ENCODE peak calls at places on chromosomes 12 and 14, in ten cellular contexts. One of them, this sample, is unnamed.

GRCh38 chr12:118126119-118126757 is 9.7 kb upstream of the PEBP1 start:
- DNase-seq in GM06990: no peak
- DNase-seq in suprapubic skin: no peak
- DNase-seq in GM03348: no peak
- DNase-seq in ELR: no peak
- DNase-seq in WTC11: no peak
- DNase-seq in left cardiac atrium: no peak
- DNase-seq in MCF 10A: no peak
- DNase-seq in iPS DF 6.9: no peak
- DNase-seq in glutamatergic neuron: no peak
- DNase-seq in this sample: no peak

GRCh38 chr14:34498684-34499412 is 36.8 kb upstream of the SPTSSA start:
- DNase-seq in GM06990: no peak
- DNase-seq in suprapubic skin: no peak
- DNase-seq in GM03348: no peak
- DNase-seq in ELR: peak
- DNase-seq in WTC11: no peak
- DNase-seq in left cardiac atrium: no peak
- DNase-seq in MCF 10A: peak
- DNase-seq in iPS DF 6.9: no peak
- DNase-seq in glutamatergic neuron: no peak
- DNase-seq in this sample: peak

GRCh38 chr14:91963465-91963864 is 16.0 kb upstream of the FBLN5 start:
- DNase-seq in GM06990: no peak
- DNase-seq in suprapubic skin: no peak
- DNase-seq in GM03348: no peak
- DNase-seq in ELR: peak
- DNase-seq in WTC11: no peak
- DNase-seq in left cardiac atrium: no peak
- DNase-seq in MCF 10A: peak
- DNase-seq in iPS DF 6.9: no peak
- DNase-seq in glutamatergic neuron: no peak
- DNase-seq in this sample: no peak

GRCh38 chr12:57693317-57693658 is 644 bp upstream of the OS9 start:
- DNase-seq in GM06990: peak
- DNase-seq in suprapubic skin: peak
- DNase-seq in GM03348: no peak
- DNase-seq in ELR: no peak
- DNase-seq in WTC11: no peak
- DNase-seq in left cardiac atrium: no peak
- DNase-seq in MCF 10A: no peak
- DNase-seq in iPS DF 6.9: no peak
- DNase-seq in glutamatergic neuron: no peak
- DNase-seq in this sample: no peak

GRCh38 chr14:55285048-55285652 is 13.9 kb downstream of the FBXO34 start:
- DNase-seq in GM06990: no peak
- DNase-seq in suprapubic skin: no peak
- DNase-seq in GM03348: no peak
- DNase-seq in ELR: no peak
- DNase-seq in WTC11: no peak
- DNase-seq in left cardiac atrium: no peak
- DNase-seq in MCF 10A: no peak
- DNase-seq in iPS DF 6.9: no peak
- DNase-seq in glutamatergic neuron: no peak
- DNase-seq in this sample: no peak

GRCh38 chr12:127108360-127109215 is 1158.4 kb upstream of the TMEM132C start:
- DNase-seq in GM06990: no peak
- DNase-seq in suprapubic skin: no peak
- DNase-seq in GM03348: peak
- DNase-seq in ELR: peak
- DNase-seq in WTC11: peak
- DNase-seq in left cardiac atrium: peak
- DNase-seq in MCF 10A: peak
- DNase-seq in iPS DF 6.9: peak
- DNase-seq in glutamatergic neuron: peak
- DNase-seq in this sample: peak

GRCh38 chr12:13799574-13799973 is 181.8 kb downstream of the GRIN2B start:
- DNase-seq in GM06990: no peak
- DNase-seq in suprapubic skin: no peak
- DNase-seq in GM03348: no peak
- DNase-seq in ELR: no peak
- DNase-seq in WTC11: no peak
- DNase-seq in left cardiac atrium: no peak
- DNase-seq in MCF 10A: no peak
- DNase-seq in iPS DF 6.9: no peak
- DNase-seq in glutamatergic neuron: no peak
- DNase-seq in this sample: no peak

GRCh38 chr12:613996-614726 is 49.1 kb downstream of the NINJ2 start:
- DNase-seq in GM06990: peak
- DNase-seq in suprapubic skin: no peak
- DNase-seq in GM03348: no peak
- DNase-seq in ELR: peak
- DNase-seq in WTC11: peak
- DNase-seq in left cardiac atrium: no peak
- DNase-seq in MCF 10A: peak
- DNase-seq in iPS DF 6.9: no peak
- DNase-seq in glutamatergic neuron: no peak
- DNase-seq in this sample: peak

GRCh38 chr12:12719496-12719895 is 2.3 kb downstream of the CDKN1B start:
- DNase-seq in GM06990: no peak
- DNase-seq in suprapubic skin: no peak
- DNase-seq in GM03348: no peak
- DNase-seq in ELR: peak
- DNase-seq in WTC11: no peak
- DNase-seq in left cardiac atrium: no peak
- DNase-seq in MCF 10A: peak
- DNase-seq in iPS DF 6.9: no peak
- DNase-seq in glutamatergic neuron: no peak
- DNase-seq in this sample: peak

GRCh38 chr14:61472801-61473376 is 151.5 kb downstream of the PRKCH start:
- DNase-seq in GM06990: peak
- DNase-seq in suprapubic skin: no peak
- DNase-seq in GM03348: no peak
- DNase-seq in ELR: peak
- DNase-seq in WTC11: no peak
- DNase-seq in left cardiac atrium: no peak
- DNase-seq in MCF 10A: no peak
- DNase-seq in iPS DF 6.9: no peak
- DNase-seq in glutamatergic neuron: no peak
- DNase-seq in this sample: no peak

GRCh38 chr14:23694085-23694975 is 58.2 kb downstream of the DHRS2 start:
- DNase-seq in GM06990: no peak
- DNase-seq in suprapubic skin: no peak
- DNase-seq in GM03348: peak
- DNase-seq in ELR: no peak
- DNase-seq in WTC11: peak
- DNase-seq in left cardiac atrium: no peak
- DNase-seq in MCF 10A: peak
- DNase-seq in iPS DF 6.9: no peak
- DNase-seq in glutamatergic neuron: peak
- DNase-seq in this sample: no peak

GRCh38 chr14:92906823-92907222 is 16.1 kb upstream of the CHGA start:
- DNase-seq in GM06990: no peak
- DNase-seq in suprapubic skin: no peak
- DNase-seq in GM03348: no peak
- DNase-seq in ELR: no peak
- DNase-seq in WTC11: no peak
- DNase-seq in left cardiac atrium: no peak
- DNase-seq in MCF 10A: no peak
- DNase-seq in iPS DF 6.9: no peak
- DNase-seq in glutamatergic neuron: peak
- DNase-seq in this sample: no peak

GRCh38 chr12:41724216-41724615 is 420.5 kb downstream of the GXYLT1 start:
- DNase-seq in GM06990: no peak
- DNase-seq in suprapubic skin: no peak
- DNase-seq in GM03348: no peak
- DNase-seq in ELR: no peak
- DNase-seq in WTC11: no peak
- DNase-seq in left cardiac atrium: no peak
- DNase-seq in MCF 10A: peak
- DNase-seq in iPS DF 6.9: no peak
- DNase-seq in glutamatergic neuron: no peak
- DNase-seq in this sample: no peak

GRCh38 chr14:51479584-51480305 is 172.0 kb upstream of the FRMD6 start:
- DNase-seq in GM06990: no peak
- DNase-seq in suprapubic skin: no peak
- DNase-seq in GM03348: peak
- DNase-seq in ELR: no peak
- DNase-seq in WTC11: no peak
- DNase-seq in left cardiac atrium: peak
- DNase-seq in MCF 10A: peak
- DNase-seq in iPS DF 6.9: no peak
- DNase-seq in glutamatergic neuron: no peak
- DNase-seq in this sample: no peak

GRCh38 chr14:69682607-69683263 is 71.3 kb downstream of the SUSD6 start:
- DNase-seq in GM06990: no peak
- DNase-seq in suprapubic skin: no peak
- DNase-seq in GM03348: peak
- DNase-seq in ELR: no peak
- DNase-seq in WTC11: no peak
- DNase-seq in left cardiac atrium: no peak
- DNase-seq in MCF 10A: peak
- DNase-seq in iPS DF 6.9: no peak
- DNase-seq in glutamatergic neuron: no peak
- DNase-seq in this sample: no peak

GRCh38 chr12:95784286-95784685 is 6.3 kb downstream of the NTN4 start:
- DNase-seq in GM06990: no peak
- DNase-seq in suprapubic skin: no peak
- DNase-seq in GM03348: no peak
- DNase-seq in ELR: peak
- DNase-seq in WTC11: no peak
- DNase-seq in left cardiac atrium: no peak
- DNase-seq in MCF 10A: no peak
- DNase-seq in iPS DF 6.9: no peak
- DNase-seq in glutamatergic neuron: no peak
- DNase-seq in this sample: peak

GRCh38 chr12:6866920-6867406 is 368 bp upstream of the TPI1 start:
- DNase-seq in GM06990: no peak
- DNase-seq in suprapubic skin: peak
- DNase-seq in GM03348: peak
- DNase-seq in ELR: no peak
- DNase-seq in WTC11: peak
- DNase-seq in left cardiac atrium: no peak
- DNase-seq in MCF 10A: no peak
- DNase-seq in iPS DF 6.9: no peak
- DNase-seq in glutamatergic neuron: no peak
- DNase-seq in this sample: no peak

GRCh38 chr14:71103662-71104484 is 196.6 kb downstream of the PCNX1 start:
- DNase-seq in GM06990: no peak
- DNase-seq in suprapubic skin: no peak
- DNase-seq in GM03348: peak
- DNase-seq in ELR: peak
- DNase-seq in WTC11: no peak
- DNase-seq in left cardiac atrium: no peak
- DNase-seq in MCF 10A: peak
- DNase-seq in iPS DF 6.9: no peak
- DNase-seq in glutamatergic neuron: no peak
- DNase-seq in this sample: peak

GRCh38 chr12:111570090-111570961 is 28.8 kb downstream of the ATXN2 start:
- DNase-seq in GM06990: no peak
- DNase-seq in suprapubic skin: no peak
- DNase-seq in GM03348: peak
- DNase-seq in ELR: peak
- DNase-seq in WTC11: no peak
- DNase-seq in left cardiac atrium: no peak
- DNase-seq in MCF 10A: peak
- DNase-seq in iPS DF 6.9: no peak
- DNase-seq in glutamatergic neuron: no peak
- DNase-seq in this sample: peak

GRCh38 chr14:75905505-75905904 is 76.3 kb downstream of the TGFB3 start:
- DNase-seq in GM06990: no peak
- DNase-seq in suprapubic skin: no peak
- DNase-seq in GM03348: no peak
- DNase-seq in ELR: no peak
- DNase-seq in WTC11: no peak
- DNase-seq in left cardiac atrium: peak
- DNase-seq in MCF 10A: no peak
- DNase-seq in iPS DF 6.9: no peak
- DNase-seq in glutamatergic neuron: no peak
- DNase-seq in this sample: peak

GRCh38 chr12:91178139-91178561 is 4.5 kb downstream of the DCN start:
- DNase-seq in GM06990: peak
- DNase-seq in suprapubic skin: peak
- DNase-seq in GM03348: peak
- DNase-seq in ELR: peak
- DNase-seq in WTC11: no peak
- DNase-seq in left cardiac atrium: no peak
- DNase-seq in MCF 10A: peak
- DNase-seq in iPS DF 6.9: no peak
- DNase-seq in glutamatergic neuron: no peak
- DNase-seq in this sample: no peak

GRCh38 chr14:64801800-64802199 is 77.9 kb downstream of the SPTB start:
- DNase-seq in GM06990: no peak
- DNase-seq in suprapubic skin: no peak
- DNase-seq in GM03348: peak
- DNase-seq in ELR: peak
- DNase-seq in WTC11: peak
- DNase-seq in left cardiac atrium: no peak
- DNase-seq in MCF 10A: peak
- DNase-seq in iPS DF 6.9: no peak
- DNase-seq in glutamatergic neuron: peak
- DNase-seq in this sample: peak

GRCh38 chr12:54012631-54013398 is 4.0 kb downstream of the HOXC8 start:
- DNase-seq in GM06990: no peak
- DNase-seq in suprapubic skin: no peak
- DNase-seq in GM03348: peak
- DNase-seq in ELR: no peak
- DNase-seq in WTC11: no peak
- DNase-seq in left cardiac atrium: no peak
- DNase-seq in MCF 10A: no peak
- DNase-seq in iPS DF 6.9: no peak
- DNase-seq in glutamatergic neuron: no peak
- DNase-seq in this sample: no peak

GRCh38 chr14:81684696-81685095 is 151.0 kb upstream of the SEL1L start:
- DNase-seq in GM06990: no peak
- DNase-seq in suprapubic skin: no peak
- DNase-seq in GM03348: no peak
- DNase-seq in ELR: no peak
- DNase-seq in WTC11: no peak
- DNase-seq in left cardiac atrium: no peak
- DNase-seq in MCF 10A: no peak
- DNase-seq in iPS DF 6.9: no peak
- DNase-seq in glutamatergic neuron: no peak
- DNase-seq in this sample: no peak

GRCh38 chr12:4478933-4479332 is 33.3 kb upstream of the FGF6 start:
- DNase-seq in GM06990: no peak
- DNase-seq in suprapubic skin: no peak
- DNase-seq in GM03348: no peak
- DNase-seq in ELR: no peak
- DNase-seq in WTC11: no peak
- DNase-seq in left cardiac atrium: no peak
- DNase-seq in MCF 10A: no peak
- DNase-seq in iPS DF 6.9: no peak
- DNase-seq in glutamatergic neuron: no peak
- DNase-seq in this sample: no peak

GRCh38 chr14:49506650-49507049 is 79.5 kb downstream of the RPS29 start:
- DNase-seq in GM06990: no peak
- DNase-seq in suprapubic skin: no peak
- DNase-seq in GM03348: no peak
- DNase-seq in ELR: no peak
- DNase-seq in WTC11: no peak
- DNase-seq in left cardiac atrium: no peak
- DNase-seq in MCF 10A: no peak
- DNase-seq in iPS DF 6.9: no peak
- DNase-seq in glutamatergic neuron: no peak
- DNase-seq in this sample: no peak

GRCh38 chr12:40832668-40833067 is 140.4 kb downstream of the CNTN1 start:
- DNase-seq in GM06990: no peak
- DNase-seq in suprapubic skin: no peak
- DNase-seq in GM03348: no peak
- DNase-seq in ELR: no peak
- DNase-seq in WTC11: no peak
- DNase-seq in left cardiac atrium: no peak
- DNase-seq in MCF 10A: no peak
- DNase-seq in iPS DF 6.9: no peak
- DNase-seq in glutamatergic neuron: no peak
- DNase-seq in this sample: no peak

GRCh38 chr12:67741234-67741633 is 92.7 kb downstream of the DYRK2 start:
- DNase-seq in GM06990: no peak
- DNase-seq in suprapubic skin: no peak
- DNase-seq in GM03348: no peak
- DNase-seq in ELR: peak
- DNase-seq in WTC11: no peak
- DNase-seq in left cardiac atrium: no peak
- DNase-seq in MCF 10A: no peak
- DNase-seq in iPS DF 6.9: no peak
- DNase-seq in glutamatergic neuron: no peak
- DNase-seq in this sample: no peak

This sample was measured in dermis blood vessel endothelial cell.